ENCODE peak calls at places on chromosomes 12 and 14, in six cellular contexts. J is WERI-Rb-1, L is lower lobe of right lung, D is mammary epithelial cell, F is AG04450, V is endodermal cell. A is an unnamed sample. For H3K9me3, the result is how much of the 10 kb centered on the place peaks cover.

GRCh38 chr12:108479364-108480070 is 35.6 kb upstream of the FICD start:
- DNase-seq in J (no peak), L (no peak), D (no peak), F (no peak), V (no peak), A (no peak)

GRCh38 chr14:95361373-95362179 is 41.9 kb upstream of the CLMN start:
- DNase-seq in J (peak), L (peak), D (peak), F (no peak), V (peak), A (peak)

GRCh38 chr14:92121207-92121669 is 268 bp downstream of the NDUFB1 start:
- DNase-seq in J (no peak), L (peak), D (no peak), F (no peak), V (no peak), A (no peak)

GRCh38 chr12:131122631-131123030 is 168.9 kb downstream of the ADGRD1 start:
- DNase-seq in J (no peak), L (no peak), D (no peak), F (no peak), V (peak), A (no peak)

GRCh38 chr14:84128025-84128424 is 1401.9 kb upstream of the FLRT2 start:
- DNase-seq in J (no peak), L (no peak), D (no peak), F (no peak), V (no peak), A (no peak)

GRCh38 chr12:116141110-116141832 is 136.2 kb downstream of the MED13L start:
- DNase-seq in J (no peak), L (no peak), D (no peak), F (no peak), V (no peak), A (no peak)

GRCh38 chr14:65551019-65551643 is 138.6 kb downstream of the FUT8 start:
- DNase-seq in J (no peak), L (no peak), D (no peak), F (no peak), V (no peak), A (no peak)

GRCh38 chr14:94139006-94139405 is 9.6 kb upstream of the IFI27L2 start:
- DNase-seq in J (no peak), L (no peak), D (no peak), F (no peak), V (peak), A (no peak)

GRCh38 chr14:34649344-34649743 is 19.4 kb upstream of the SNX6 start:
- DNase-seq in J (no peak), L (no peak), D (peak), F (peak), V (no peak), A (no peak)

GRCh38 chr12:56591961-56592360 is 38.2 kb downstream of the BAZ2A start:
- DNase-seq in J (no peak), L (no peak), D (no peak), F (no peak), V (no peak), A (no peak)

GRCh38 chr12:132291402-132292175 is 37.8 kb downstream of the GALNT9 start:
- DNase-seq in J (no peak), L (peak), D (no peak), F (no peak), V (no peak), A (no peak)

GRCh38 chr12:7832059-7832696 is 40.5 kb downstream of the SLC2A14 start:
- DNase-seq in J (peak), L (no peak), D (peak), F (peak), V (peak), A (peak)

GRCh38 chr14:70011708-70012107 is 132.5 kb downstream of the SMOC1 start:
- DNase-seq in J (no peak), L (no peak), D (no peak), F (no peak), V (no peak), A (no peak)

GRCh38 chr12:74999474-74999873 is 210.2 kb downstream of the KCNC2 start:
- DNase-seq in J (no peak), L (no peak), D (no peak), F (no peak), V (no peak), A (no peak)

GRCh38 chr14:102870994-102871831 is 51.2 kb upstream of the AMN start:
- DNase-seq in J (no peak), L (no peak), D (no peak), F (no peak), V (no peak), A (peak)

GRCh38 chr14:63480599-63480998 is 62.6 kb downstream of the PPP2R5E start:
- DNase-seq in J (no peak), L (no peak), D (no peak), F (no peak), V (no peak), A (no peak)

GRCh38 chr14:26444745-26445144 is 153.1 kb downstream of the NOVA1 start:
- DNase-seq in J (no peak), L (no peak), D (no peak), F (no peak), V (peak), A (no peak)

GRCh38 chr12:124916370-124917134 is 2.1 kb upstream of the UBC start:
- DNase-seq in J (no peak), L (no peak), D (peak), F (no peak), V (peak), A (peak)

GRCh38 chr12:14961466-14962155 is at the start of gene ARHGDIB:
- DNase-seq in J (no peak), L (peak), D (no peak), F (no peak), V (no peak), A (no peak)

GRCh38 chr14:90608281-90608680 is 207.9 kb downstream of the TTC7B start:
- DNase-seq in J (no peak), L (no peak), D (no peak), F (no peak), V (no peak), A (no peak)

GRCh38 chr12:85823436-85824179 is 12.6 kb downstream of the RASSF9 start:
- DNase-seq in J (no peak), L (no peak), D (peak), F (no peak), V (no peak), A (no peak)

GRCh38 chr12:75560167-75560566 is 48.8 kb upstream of the KRR1 start:
- DNase-seq in J (no peak), L (no peak), D (peak), F (no peak), V (no peak), A (no peak)

GRCh38 chr12:2017724-2018337 is 13.6 kb upstream of the DCP1B start:
- DNase-seq in J (no peak), L (no peak), D (no peak), F (no peak), V (no peak), A (no peak)

GRCh38 chr14:24673534-24674203 is 39.7 kb upstream of the GZMB start:
- DNase-seq in J (no peak), L (no peak), D (peak), F (no peak), V (peak), A (no peak)

GRCh38 chr12:1695836-1696670 is 5.2 kb downstream of the ADIPOR2 start:
- DNase-seq in J (no peak), L (no peak), D (no peak), F (no peak), V (no peak), A (no peak)

GRCh38 chr12:56297400-56297799 is 2.7 kb downstream of the CS start:
- DNase-seq in J (no peak), L (no peak), D (no peak), F (no peak), V (no peak), A (no peak)

GRCh38 chr14:49497725-49498348 is 88.3 kb downstream of the RPS29 start:
- DNase-seq in J (peak), L (no peak), D (peak), F (peak), V (no peak), A (no peak)

GRCh38 chr12:58918475-58918874 is 1.8 kb downstream of the LRIG3 start:
- DNase-seq in J (no peak), L (no peak), D (no peak), F (no peak), V (no peak), A (no peak)

DNA sequence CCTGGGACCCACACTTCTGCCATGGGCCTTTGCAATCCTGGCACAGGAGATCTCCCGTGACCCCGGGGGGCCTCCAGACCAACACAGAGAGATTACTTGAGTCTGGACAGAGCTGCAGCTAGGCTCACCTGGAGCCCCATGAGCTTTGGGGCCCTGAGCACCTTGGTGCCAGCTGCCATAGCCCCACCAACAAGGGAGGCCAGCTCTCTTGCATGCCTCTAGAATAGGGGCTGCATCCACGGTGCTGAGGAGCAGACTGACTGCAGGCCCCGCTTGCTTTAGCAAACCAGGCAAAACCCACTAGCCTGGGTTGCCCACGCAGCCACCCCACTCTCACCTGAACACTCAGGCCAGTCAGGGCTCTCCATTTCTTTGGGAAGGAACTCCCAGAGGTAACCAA is 3.7 kb upstream of the OR4N2 start:
- DNase-seq in J (no peak), L (no peak), D (no peak), F (no peak), V (no peak), A (no peak)
- H3K9me3 ChIP-seq in J (under half), L (under half), D (under half), F (under half), V (half or more), A (under half)

DNA sequence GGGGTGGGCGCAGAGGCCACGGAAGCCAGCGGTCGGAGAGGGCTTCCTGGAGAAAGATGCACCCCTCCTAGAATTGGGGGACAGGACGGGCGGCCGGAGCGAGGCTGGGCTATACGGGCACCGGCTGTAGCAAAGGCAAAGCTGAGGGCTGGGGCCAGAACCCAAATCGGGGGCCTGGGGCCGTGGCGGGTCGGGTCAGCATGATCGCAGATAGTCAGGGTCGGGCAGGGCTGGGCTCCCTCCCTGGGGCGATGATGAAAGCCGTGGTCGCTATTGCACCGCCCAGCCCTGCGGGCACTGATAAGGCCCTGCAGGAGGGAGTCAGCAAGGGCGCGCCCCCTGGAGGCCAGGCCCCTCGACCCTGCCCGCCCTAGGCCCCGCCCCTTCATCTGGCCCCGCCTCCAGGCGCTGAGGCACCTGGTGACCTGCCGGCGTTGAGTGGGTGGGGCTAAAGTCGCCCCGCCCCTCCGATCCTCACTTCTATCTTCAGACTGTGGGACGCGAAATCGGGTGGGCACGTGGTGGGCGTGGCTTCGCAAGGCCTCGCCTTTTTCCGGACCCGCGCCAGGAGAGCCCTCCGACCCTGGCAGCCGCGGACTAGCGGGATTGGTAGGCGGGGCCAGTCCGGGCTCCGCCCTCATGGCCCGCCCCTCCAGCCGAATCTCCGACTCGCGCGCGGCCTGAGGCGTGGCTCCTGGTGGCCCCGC is 421 bp upstream of the SH2B3 start:
- DNase-seq in J (peak), L (peak), D (peak), F (peak), V (peak), A (peak)
- H3K27ac ChIP-seq in J (peak), L (peak), D (no peak), F (peak), V (no peak), A (peak)

GRCh38 chr14:44149597-44149996 is 357.5 kb downstream of the FSCB start:
- DNase-seq in J (peak), L (no peak), D (peak), F (no peak), V (peak), A (no peak)
- TF ChIP-seq CTCF in J (peak), L (no peak), D (peak), F (peak), V (peak), A (peak)

GRCh38 chr14:57277062-57277461 is 8.3 kb downstream of the AP5M1 start:
- DNase-seq in J (no peak), L (no peak), D (no peak), F (no peak), V (no peak), A (no peak)

GRCh38 chr14:57274551-57274950 is 5.8 kb downstream of the AP5M1 start:
- DNase-seq in J (no peak), L (no peak), D (no peak), F (no peak), V (no peak), A (no peak)

GRCh38 chr14:57273236-57273635 is 4.5 kb downstream of the AP5M1 start:
- DNase-seq in J (no peak), L (no peak), D (no peak), F (no peak), V (no peak), A (no peak)

DNA sequence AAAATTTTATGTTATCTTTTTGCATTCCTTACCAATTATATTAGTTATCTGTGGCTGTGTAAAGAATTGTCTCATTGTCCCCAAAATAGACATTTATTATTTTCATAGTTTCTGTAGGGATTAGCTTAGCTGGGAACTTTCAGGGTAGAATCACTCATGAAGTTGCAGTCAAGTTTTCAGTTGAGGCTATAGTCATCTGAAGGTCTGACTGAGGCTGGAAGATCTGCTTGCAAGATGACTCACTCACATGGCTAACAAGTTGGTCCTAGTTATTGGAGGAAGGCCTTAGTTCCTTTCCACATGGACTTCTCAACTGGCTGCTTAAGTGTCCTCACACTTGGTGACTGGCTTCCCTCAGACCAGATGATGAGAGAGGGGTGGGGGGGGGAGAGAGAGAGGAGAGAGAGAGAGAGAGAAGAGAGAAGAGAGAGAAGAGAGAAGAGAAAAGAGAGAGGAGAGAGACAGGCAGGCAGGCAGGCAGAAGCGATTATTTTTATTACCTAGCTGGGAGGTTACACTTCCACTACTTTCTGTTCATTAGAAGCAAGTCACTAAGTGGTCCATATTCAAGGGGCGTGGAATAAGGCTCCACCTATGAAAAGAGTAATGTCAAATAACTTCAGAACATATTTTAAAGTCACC is 6.4 kb downstream of the AP5M1 start:
- DNase-seq in J (no peak), L (no peak), D (no peak), F (no peak), V (no peak), A (no peak)
- H3K9me3 ChIP-seq in J (under half), L (under half), D (under half), F (under half), V (under half), A (under half)

GRCh38 chr14:72717220-72717619 is 176.7 kb downstream of the DPF3 start:
- DNase-seq in J (no peak), L (no peak), D (no peak), F (no peak), V (no peak), A (no peak)
- H3K27ac ChIP-seq in J (no peak), L (no peak), D (no peak), F (no peak), V (no peak), A (no peak)